ENCODE peak calls at places on chromosomes 6 and 20, in six cellular contexts. C, I, Q, J, G and B are unnamed samples.

GRCh38 chr6:36126553-36127458 is 3.5 kb upstream of the MAPK13 start:
- DNase-seq in I (no peak), G (no peak), Q (no peak), C (no peak), J (no peak), B (no peak)

GRCh38 chr6:149961728-149962425 is 1.9 kb upstream of the ULBP1 start:
- DNase-seq in C (no peak), I (peak; percentile 21), Q (no peak), J (peak; percentile 62), G (no peak), B (no peak)

GRCh38 chr20:7085448-7085847 is 318.0 kb downstream of the BMP2 start:
- DNase-seq in J (no peak), I (no peak), Q (no peak), C (no peak), G (peak; percentile 39), B (no peak)

GRCh38 chr6:4935486-4935885 is 68.4 kb downstream of the RPP40 start:
- DNase-seq in Q (no peak), J (no peak), G (no peak), C (no peak), I (no peak), B (no peak)

GRCh38 chr6:55543633-55544309 is 35.2 kb downstream of the HMGCLL1 start:
- DNase-seq in I (no peak), G (no peak), C (no peak), Q (no peak), J (no peak), B (no peak)

GRCh38 chr20:5863040-5863811 is 87.1 kb downstream of the TRMT6 start:
- DNase-seq in I (no peak), Q (no peak), J (no peak), C (no peak), G (no peak), B (no peak)

GRCh38 chr6:127201321-127201720 is 65.3 kb upstream of the RNF146 start:
- DNase-seq in J (no peak), I (no peak), G (no peak), Q (no peak), C (no peak), B (no peak)

GRCh38 chr20:9617940-9618339 is 103.5 kb downstream of the LAMP5 start:
- DNase-seq in I (no peak), J (no peak), Q (no peak), G (peak; percentile 74), C (no peak), B (no peak)

GRCh38 chr20:8718214-8718613 is 350.7 kb upstream of the PLCB4 start:
- DNase-seq in J (no peak), I (no peak), C (no peak), G (no peak), Q (no peak), B (no peak)

GRCh38 chr6:26490576-26490964 is 9.5 kb upstream of the BTN1A1 start:
- DNase-seq in G (no peak), I (no peak), C (no peak), Q (no peak), J (no peak), B (no peak)

GRCh38 chr6:43803783-43804549 is 34.0 kb downstream of the VEGFA start:
- DNase-seq in J (no peak), I (no peak), C (no peak), Q (no peak), G (peak; percentile 68), B (no peak)

GRCh38 chr20:21564127-21564773 is 50.4 kb upstream of the NKX2-2 start:
- DNase-seq in Q (no peak), C (no peak), G (no peak), I (no peak), J (no peak), B (no peak)

GRCh38 chr6:98014791-98015201 is 731.8 kb upstream of the MMS22L start:
- DNase-seq in I (no peak), Q (no peak), G (no peak), C (no peak), J (no peak), B (no peak)

GRCh38 chr6:121971886-121972285 is 427.6 kb upstream of the HSF2 start:
- DNase-seq in J (no peak), Q (no peak), G (peak; percentile 19), I (no peak), C (no peak), B (no peak)

GRCh38 chr20:16279320-16279719 is 293.9 kb downstream of the KIF16B start:
- DNase-seq in Q (no peak), I (no peak), J (no peak), G (no peak), C (no peak), B (no peak)

GRCh38 chr6:43492673-43493072 is 15.3 kb downstream of the TJAP1 start:
- DNase-seq in G (no peak), I (no peak), C (no peak), J (no peak), Q (no peak), B (no peak)

GRCh38 chr20:24993337-24994185 is 1.0 kb upstream of the APMAP start:
- DNase-seq in I (peak; percentile 54), C (no peak), J (no peak), G (peak; percentile 42), Q (no peak), B (no peak)

GRCh38 chr6:30889921-30890645 is 5.8 kb downstream of the DDR1 start:
- DNase-seq in Q (no peak), I (no peak), C (no peak), G (no peak), J (no peak), B (peak; percentile 42)

GRCh38 chr20:52210037-52210990 is 18.7 kb upstream of the ZFP64 start:
- DNase-seq in G (no peak), I (no peak), Q (no peak), J (no peak), C (no peak), B (no peak)

GRCh38 chr6:139743629-139744028 is 369.2 kb upstream of the CITED2 start:
- DNase-seq in I (no peak), J (no peak), G (peak; percentile 54), C (no peak), Q (no peak), B (no peak)

GRCh38 chr20:3400260-3401155 is 7.0 kb downstream of the DNAAF9 start:
- DNase-seq in C (no peak), I (no peak), G (no peak), Q (no peak), J (no peak), B (no peak)

GRCh38 chr20:9214676-9215075 is 145.8 kb downstream of the PLCB4 start:
- DNase-seq in J (no peak), C (no peak), G (peak; percentile 11), I (no peak), Q (no peak), B (no peak)

GRCh38 chr20:38350879-38351775 is 4.8 kb downstream of the LBP start:
- DNase-seq in J (no peak), C (no peak), G (no peak), Q (no peak), I (peak; percentile 81), B (no peak)